ENCODE peak calls at places on chromosomes 2 and 18, in six cellular contexts. L is dorsolateral prefrontal cortex, H is fibroblast of lung, O is PC-3, I is suprapubic skin, R is fibroblast of pulmonary artery. V is an unnamed sample.

GRCh38 chr2:237563816-237564215 is 2.6 kb upstream of the PRLH start:
- DNase-seq in L (no peak), R (peak), I (no peak), O (no peak), H (peak), V (no peak)

GRCh38 chr2:143907801-143908200 is 612.1 kb downstream of the ZEB2 start:
- DNase-seq in R (peak), O (no peak), I (no peak), L (no peak), H (peak), V (no peak)

GRCh38 chr18:8045160-8045885 is 478.2 kb downstream of the PTPRM start:
- DNase-seq in I (no peak), R (peak), H (no peak), O (no peak), L (no peak), V (no peak)

GRCh38 chr2:65220432-65221131 is 7.0 kb upstream of the ACTR2 start:
- DNase-seq in I (no peak), R (no peak), O (no peak), L (no peak), H (peak), V (no peak)

GRCh38 chr18:21391074-21391673 is 149.1 kb downstream of the GREB1L start:
- DNase-seq in H (peak), O (peak), L (no peak), R (peak), I (no peak), V (no peak)

GRCh38 chr2:28617502-28618184 is 121.8 kb downstream of the PLB1 start:
- DNase-seq in L (no peak), R (no peak), I (no peak), H (no peak), O (peak), V (no peak)

GRCh38 chr18:76803814-76804213 is 18.5 kb upstream of the ZNF236 start:
- DNase-seq in I (no peak), R (peak), L (peak), O (peak), H (peak), V (peak)

GRCh38 chr2:128473175-128474013 is 154.7 kb upstream of the HS6ST1 start:
- DNase-seq in I (peak), O (no peak), R (peak), L (peak), H (peak), V (no peak)

GRCh38 chr2:96553176-96553956 is 16.8 kb downstream of the ARID5A start:
- DNase-seq in L (no peak), I (peak), O (no peak), R (no peak), H (no peak), V (no peak)

GRCh38 chr2:227849906-227850305 is 21.5 kb upstream of the DAW1 start:
- DNase-seq in H (no peak), L (no peak), O (peak), R (peak), I (no peak), V (no peak)

GRCh38 chr2:30204281-30204680 is 27.1 kb upstream of the LBH start:
- DNase-seq in L (no peak), R (no peak), O (no peak), H (no peak), I (peak), V (no peak)

GRCh38 chr2:133780099-133780996 is 212.1 kb upstream of the NCKAP5 start:
- DNase-seq in R (peak), L (peak), H (peak), I (no peak), O (peak), V (peak)

GRCh38 chr2:105396254-105397024 is 2.4 kb downstream of the FHL2 start:
- DNase-seq in R (peak), L (no peak), O (peak), H (peak), I (no peak), V (no peak)

DNA sequence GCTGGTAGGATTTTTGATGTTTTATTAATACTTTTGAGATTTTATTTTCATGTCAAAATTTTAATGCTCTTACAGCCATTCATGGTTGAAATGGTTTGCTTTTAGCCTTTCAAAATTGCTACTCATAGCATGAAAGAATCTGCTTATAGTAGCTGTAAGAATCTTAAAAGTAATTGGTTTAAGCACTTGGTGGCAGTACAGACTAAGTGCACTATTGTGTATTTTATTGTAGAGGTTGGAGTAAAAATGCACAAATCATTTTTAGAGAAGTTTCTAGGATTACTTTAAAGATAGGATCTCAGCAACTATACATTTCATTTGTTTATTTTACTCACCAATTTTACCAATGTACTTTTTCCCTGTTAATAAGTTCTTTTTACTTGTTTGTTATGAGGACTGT is 205.8 kb downstream of the SPAG16 start:
- DNase-seq in L (no peak), H (no peak), R (no peak), I (no peak), O (peak), V (no peak)
- TF ChIP-seq CTCF in L (peak), H (no peak), R (no peak), I (no peak), O (peak), V (no peak)

DNA sequence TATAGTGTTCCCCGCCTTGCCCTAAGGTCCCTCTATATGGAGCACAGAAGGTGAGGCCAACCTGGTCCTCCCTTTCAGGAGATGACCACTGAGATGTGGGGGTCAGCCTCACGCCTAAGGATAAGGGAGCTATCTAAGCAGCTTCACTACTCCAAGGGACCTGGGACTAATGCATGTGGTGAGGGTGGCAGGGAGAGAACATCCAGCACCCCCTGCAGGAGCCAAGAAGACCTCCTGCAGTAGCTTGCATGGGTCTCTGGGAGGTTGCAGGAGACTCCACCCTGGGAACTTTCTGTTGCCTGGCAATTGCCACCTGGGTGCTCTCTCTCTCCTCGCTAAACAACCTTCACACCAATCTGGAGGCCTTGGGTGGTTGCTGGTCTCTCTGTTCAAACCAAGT is 93.0 kb upstream of the KLHL29 start:
- DNase-seq in L (no peak), H (no peak), R (no peak), I (no peak), O (no peak), V (no peak)
- TF ChIP-seq CTCF in L (no peak), H (no peak), R (no peak), I (no peak), O (no peak), V (no peak)

GRCh38 chr18:49563701-49564100 is 1.8 kb downstream of the LIPG start:
- DNase-seq in R (no peak), O (no peak), L (no peak), H (no peak), I (no peak), V (no peak)

GRCh38 chr18:49563130-49563540 is 1.3 kb downstream of the LIPG start:
- DNase-seq in H (no peak), O (peak), I (no peak), R (no peak), L (no peak), V (no peak)

GRCh38 chr18:49565656-49566055 is 3.8 kb downstream of the LIPG start:
- DNase-seq in L (peak), H (peak), O (no peak), R (peak), I (no peak), V (no peak)

GRCh38 chr18:49565101-49565500 is 3.2 kb downstream of the LIPG start:
- DNase-seq in O (no peak), R (no peak), I (no peak), L (no peak), H (no peak), V (no peak)

DNA sequence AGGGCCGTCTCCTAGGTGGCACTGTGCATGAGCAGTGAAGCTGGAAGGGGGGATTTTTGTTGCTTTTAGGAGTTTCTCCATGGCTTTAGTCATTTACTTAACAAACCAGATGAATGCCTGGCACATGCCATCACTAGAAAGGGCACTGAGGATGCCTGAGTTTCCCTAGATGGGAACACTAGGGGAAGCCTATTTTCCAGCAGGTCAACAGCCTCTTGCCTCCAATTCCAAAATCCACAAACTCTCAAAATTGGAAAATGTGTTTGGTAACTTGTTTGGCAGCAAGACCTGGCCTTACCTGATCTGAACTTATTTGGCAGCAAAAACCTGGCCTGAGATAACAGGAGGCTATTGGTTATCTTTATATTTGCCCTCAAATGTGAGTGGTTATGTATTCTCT is 2.6 kb downstream of the LIPG start:
- DNase-seq in I (no peak), H (no peak), O (no peak), L (no peak), R (no peak), V (no peak)
- TF ChIP-seq CTCF in I (no peak), H (no peak), O (no peak), L (no peak), R (no peak), V (no peak)

DNA sequence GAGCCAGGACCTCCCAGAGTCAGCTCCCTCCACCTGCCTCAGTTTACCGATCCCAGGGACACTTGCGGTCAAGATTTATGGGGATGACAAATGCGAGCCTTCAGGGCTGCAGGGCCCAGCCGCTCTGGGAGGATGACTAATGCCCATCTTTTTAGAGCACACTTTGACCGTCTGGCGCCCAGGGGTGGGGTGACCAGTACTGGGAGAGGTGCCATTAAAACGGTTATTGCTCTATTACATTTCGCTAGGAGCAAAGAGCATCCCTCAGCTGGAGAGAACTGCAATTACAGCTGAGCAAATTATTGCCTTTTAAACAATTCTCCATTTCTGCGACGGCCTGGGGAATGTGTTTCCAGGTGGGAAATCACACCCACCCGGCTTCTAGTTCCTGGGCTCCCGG is 42.6 kb upstream of the HPCAL1 start:
- DNase-seq in L (no peak), O (peak), I (peak), R (no peak), H (peak), V (no peak)
- TF ChIP-seq CTCF in L (no peak), O (peak), I (no peak), R (no peak), H (no peak), V (no peak)

GRCh38 chr2:14975401-14975800 is 342.9 kb downstream of the LRATD1 start:
- DNase-seq in I (no peak), O (peak), L (no peak), R (no peak), H (peak), V (no peak)
- TF ChIP-seq CTCF in I (no peak), O (no peak), L (no peak), R (no peak), H (no peak), V (no peak)

DNA sequence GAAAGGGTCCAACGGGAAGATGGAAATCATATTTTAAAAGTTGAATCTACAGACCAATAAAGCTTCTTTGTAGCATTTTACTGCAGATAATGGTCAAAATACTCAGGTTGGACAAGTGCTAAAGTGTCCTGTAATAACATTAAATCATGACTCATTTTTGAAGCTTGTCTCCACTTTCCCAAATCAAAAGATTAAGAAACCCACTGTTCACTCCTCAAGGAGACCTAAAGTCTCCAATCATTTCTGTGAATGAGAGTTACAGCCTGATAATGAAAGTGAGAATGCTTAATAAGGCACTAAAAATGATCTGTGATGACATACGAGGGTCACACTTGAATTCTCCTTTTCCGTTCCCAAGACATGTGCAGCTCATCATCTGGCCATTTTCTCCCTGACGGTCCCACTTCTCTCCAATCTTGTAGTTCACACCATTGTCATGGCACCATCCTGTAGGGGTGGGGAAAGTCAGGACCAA is 53.4 kb downstream of the ATIC start:
- DNase-seq in H (peak), I (no peak), L (no peak), R (peak), O (no peak), V (no peak)
- TF ChIP-seq CTCF in H (no peak), I (no peak), L (no peak), R (no peak), O (no peak), V (no peak)

GRCh38 chr2:21928292-21928691 is 804.5 kb downstream of the TDRD15 start:
- DNase-seq in I (no peak), L (no peak), H (no peak), R (no peak), O (no peak), V (no peak)
- TF ChIP-seq CTCF in I (no peak), L (peak), H (peak), R (no peak), O (peak), V (peak)

DNA sequence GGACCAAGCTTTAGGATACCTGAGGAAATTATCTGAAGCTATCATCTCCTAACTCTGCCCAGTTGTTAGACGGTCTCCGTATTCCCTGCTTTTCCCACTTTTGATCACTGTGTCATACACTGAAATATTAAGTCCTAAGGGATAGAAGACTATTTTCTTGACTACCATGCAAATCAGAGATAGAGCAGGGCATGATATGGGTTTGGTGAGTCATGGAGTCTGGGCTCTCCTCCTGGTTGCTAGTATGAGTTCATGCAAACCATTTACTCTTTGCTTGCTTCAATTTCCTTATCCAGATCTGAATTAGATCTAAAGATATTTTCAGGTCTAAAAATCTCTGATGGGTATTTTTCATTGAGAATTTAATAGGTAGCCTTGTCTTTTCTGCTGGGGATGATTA is 55.0 kb downstream of the EHBP1 start:
- DNase-seq in H (peak), I (no peak), L (no peak), R (peak), O (peak), V (no peak)
- TF ChIP-seq CTCF in H (no peak), I (no peak), L (no peak), R (no peak), O (no peak), V (no peak)

DNA sequence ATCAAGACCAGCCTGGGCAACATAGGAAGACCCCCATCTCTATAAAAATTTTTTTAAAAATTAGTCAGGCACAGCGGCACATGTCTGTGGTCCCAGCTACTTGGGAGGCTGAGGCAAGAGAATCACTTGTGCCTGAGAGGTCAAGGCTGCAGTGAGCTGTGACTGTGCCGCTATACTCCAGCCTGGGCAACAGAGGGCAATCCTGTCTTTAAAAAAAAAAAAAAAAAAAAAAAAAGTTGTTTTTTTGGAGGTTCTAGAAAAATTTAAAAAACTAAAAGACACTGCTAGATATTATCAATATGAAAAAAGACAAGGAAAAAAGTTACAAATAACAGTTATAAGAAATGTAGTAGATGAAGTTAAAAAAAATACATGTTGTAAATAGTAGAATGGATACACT is 56.1 kb upstream of the C2orf15 start:
- DNase-seq in I (no peak), R (peak), O (peak), H (peak), L (no peak), V (peak)
- TF ChIP-seq CTCF in I (no peak), R (peak), O (peak), H (peak), L (peak), V (no peak)

DNA sequence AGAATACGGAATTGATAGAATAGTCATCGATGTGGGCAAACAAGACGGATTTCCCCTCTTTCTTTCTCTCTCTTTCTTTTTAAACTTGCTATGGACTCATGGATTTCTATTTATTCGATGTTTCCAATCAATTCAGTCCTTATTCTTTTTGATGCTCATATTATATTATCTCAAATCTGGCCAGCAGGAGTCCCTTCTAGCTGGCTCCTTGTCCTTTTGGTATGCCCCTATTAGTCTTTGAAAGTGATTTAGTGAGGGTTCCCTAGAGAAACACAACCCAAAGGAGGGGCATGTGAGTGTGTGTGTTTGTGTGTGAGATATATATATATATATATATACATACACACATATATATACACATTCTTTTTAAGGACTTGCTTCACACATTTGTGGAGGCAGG is 23.5 kb upstream of the BIN1 start:
- DNase-seq in H (no peak), R (no peak), L (no peak), O (no peak), I (no peak), V (no peak)
- TF ChIP-seq CTCF in H (no peak), R (no peak), L (no peak), O (no peak), I (no peak), V (no peak)

V was measured in glutamatergic neuron.